ENCODE peak calls at places on chromosomes 3 and 15, in seven cellular contexts. K is activated naive CD4-positive, alpha-beta T cell treated with Interleukin-2 at 50 U/mL for 16 hours; V is COR-L47; W is NCI-H2081; H is neural crest cell; B is activated gamma-delta T cell treated with Interleukin-2 at 50 U/mL for 16 hours; F is DMS 273 treated with DMSO at 0.1 percent for 48 hours. I is an unnamed sample.

GRCh38 chr3:42701371-42702065 is 1.1 kb downstream of the HHATL start:
- DNase-seq in K (peak; percentile 56), V (no peak), W (no peak), H (peak; percentile 70), B (peak; percentile 58), F (no peak), I (no peak)

GRCh38 chr3:174667386-174667785 is 191.7 kb upstream of the NAALADL2 start:
- DNase-seq in K (no peak), V (no peak), W (no peak), H (no peak), B (no peak), F (no peak), I (no peak)

GRCh38 chr15:22873204-22873701 is 34.8 kb downstream of the NIPA2 start:
- DNase-seq in K (no peak), V (no peak), W (no peak), H (no peak), B (no peak), F (no peak), I (no peak)

GRCh38 chr3:49641921-49642707 is 32.0 kb upstream of the APEH start:
- DNase-seq in K (no peak), V (no peak), W (no peak), H (no peak), B (no peak), F (no peak), I (no peak)

GRCh38 chr3:194129581-194130133 is 6.3 kb upstream of the HES1 start:
- DNase-seq in K (no peak), V (no peak), W (no peak), H (no peak), B (no peak), F (no peak), I (peak; percentile 30)

GRCh38 chr3:3160826-3161225 is 18.7 kb downstream of the CRBN start:
- DNase-seq in K (no peak), V (no peak), W (no peak), H (no peak), B (no peak), F (no peak), I (no peak)

GRCh38 chr3:197398301-197398878 is 100.0 kb upstream of the DLG1 start:
- DNase-seq in K (peak; percentile 9), V (no peak), W (no peak), H (no peak), B (no peak), F (no peak), I (no peak)

GRCh38 chr3:165883866-165884478 is 46.7 kb upstream of the BCHE start:
- DNase-seq in K (no peak), V (peak; percentile 20), W (peak; percentile 67), H (no peak), B (no peak), F (no peak), I (no peak)

GRCh38 chr3:32419766-32420137 is 28.1 kb downstream of the CMTM7 start:
- DNase-seq in K (no peak), V (no peak), W (no peak), H (no peak), B (no peak), F (no peak), I (no peak)